ENCODE peak calls at places on chromosomes 12 and 14, in six cellular contexts. U, P, J, W, B and R are unnamed samples.

GRCh38 chr12:131745706-131746105 is 34.8 kb downstream of the SFSWAP start:
- DNase-seq in U (no peak), W (no peak), J (no peak), B (no peak), P (no peak), R (no peak)

GRCh38 chr12:27982951-27983350 is 10.4 kb upstream of the PTHLH start:
- DNase-seq in W (no peak), U (no peak), P (no peak), B (no peak), J (no peak), R (no peak)

GRCh38 chr12:52566847-52567291 is 6.8 kb downstream of the KRT74 start:
- DNase-seq in W (no peak), U (no peak), P (no peak), B (no peak), J (peak), R (no peak)

GRCh38 chr14:86766469-86766868 is 1226.5 kb downstream of the GALC start:
- DNase-seq in J (no peak), B (no peak), W (no peak), U (peak), P (no peak), R (no peak)

GRCh38 chr14:96693986-96694385 is 103.2 kb upstream of the VRK1 start:
- DNase-seq in P (no peak), W (no peak), B (no peak), U (peak), J (no peak), R (no peak)

GRCh38 chr12:132320767-132321211 is 8.6 kb downstream of the GALNT9 start:
- DNase-seq in W (no peak), P (no peak), U (no peak), B (no peak), J (no peak), R (no peak)

GRCh38 chr12:58541300-58541690 is 379.0 kb downstream of the LRIG3 start:
- DNase-seq in J (no peak), P (no peak), U (no peak), B (no peak), W (peak), R (no peak)

GRCh38 chr14:47557894-47558293 is 117.5 kb downstream of the MDGA2 start:
- DNase-seq in B (no peak), J (no peak), U (no peak), P (no peak), W (no peak), R (no peak)

GRCh38 chr12:115998789-115999478 is 278.6 kb downstream of the MED13L start:
- DNase-seq in J (no peak), B (no peak), P (no peak), U (no peak), W (peak), R (no peak)

GRCh38 chr14:32675433-32675832 is 263.2 kb upstream of the NPAS3 start:
- DNase-seq in U (no peak), J (no peak), B (no peak), P (no peak), W (no peak), R (no peak)

GRCh38 chr12:40033260-40033649 is 72.6 kb downstream of the SLC2A13 start:
- DNase-seq in J (no peak), U (no peak), B (no peak), W (no peak), P (no peak), R (no peak)

GRCh38 chr12:59036973-59037807 is 116.9 kb upstream of the LRIG3 start:
- DNase-seq in P (no peak), W (peak), B (no peak), J (no peak), U (no peak), R (no peak)

GRCh38 chr12:2287589-2287988 is 234.8 kb downstream of the CACNA1C start:
- DNase-seq in W (no peak), U (no peak), J (no peak), B (no peak), P (no peak), R (no peak)

GRCh38 chr14:65915125-65915524 is 502.6 kb downstream of the FUT8 start:
- DNase-seq in U (no peak), B (no peak), W (no peak), P (no peak), J (no peak), R (no peak)

GRCh38 chr12:57637364-57637763 is 4.4 kb upstream of the B4GALNT1 start:
- DNase-seq in J (no peak), W (no peak), B (no peak), U (no peak), P (no peak), R (no peak)

GRCh38 chr12:19997996-19998395 is 370.3 kb upstream of the PDE3A start:
- DNase-seq in J (no peak), B (no peak), W (peak), U (no peak), P (no peak), R (no peak)

GRCh38 chr12:13982010-13982409 is 608 bp upstream of the GRIN2B start:
- DNase-seq in U (no peak), J (no peak), B (no peak), P (peak), W (no peak), R (no peak)

GRCh38 chr14:60777856-60778578 is 43.5 kb downstream of the MNAT1 start:
- DNase-seq in W (peak), J (no peak), U (no peak), B (no peak), P (no peak), R (no peak)

GRCh38 chr14:96309907-96310330 is 53.2 kb downstream of the ATG2B start:
- DNase-seq in B (no peak), W (no peak), U (peak), J (no peak), P (peak), R (no peak)

GRCh38 chr12:123895477-123895876 is 77.2 kb downstream of the CCDC92 start:
- DNase-seq in U (peak), J (no peak), P (no peak), B (no peak), W (no peak), R (no peak)

GRCh38 chr12:46385439-46385838 is 12.9 kb upstream of the SLC38A2 start:
- DNase-seq in W (peak), B (no peak), P (no peak), J (no peak), U (peak), R (peak)

GRCh38 chr12:50527086-50527726 is 22.4 kb downstream of the DIP2B start:
- DNase-seq in P (no peak), W (no peak), B (no peak), U (peak), J (no peak), R (no peak)
- TF ChIP-seq MYC in P (no peak), W (no peak), B (no peak), U (no peak), J (no peak), R (no peak)

GRCh38 chr14:74954232-74954946 is 1.0 kb downstream of the PGF start:
- DNase-seq in W (peak), P (no peak), J (no peak), U (peak), B (no peak), R (no peak)
- H3K4me3 ChIP-seq in W (peak), P (no peak), J (no peak), U (peak), B (no peak), R (no peak)

GRCh38 chr14:55581011-55581806 is 1.2 kb downstream of the KTN1 start:
- DNase-seq in B (no peak), P (peak), W (peak), J (peak), U (peak), R (peak)
- TF ChIP-seq POLR2A in B (peak), P (no peak), W (no peak), J (no peak), U (no peak), R (no peak)

DNA sequence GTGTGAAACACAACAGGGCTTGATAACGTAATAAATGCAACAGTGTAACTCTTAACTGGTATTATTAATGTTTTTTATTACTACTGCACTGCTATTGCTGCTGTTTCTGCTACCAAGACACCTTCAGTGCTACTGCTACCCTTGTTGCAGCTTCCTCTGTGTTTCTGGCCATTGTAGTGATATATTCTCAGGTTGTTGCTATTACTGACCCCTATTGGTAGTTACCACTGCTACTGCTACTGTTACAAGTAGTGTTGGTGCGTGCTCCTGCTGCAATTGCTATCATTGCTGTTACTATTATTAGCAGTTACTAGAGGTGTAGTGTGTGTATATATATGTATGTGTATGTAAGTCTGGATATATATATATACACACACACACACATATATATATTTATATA is 87.2 kb upstream of the PTPRB start:
- DNase-seq in B (no peak), J (peak), U (no peak), P (no peak), W (peak), R (peak)
- TF ChIP-seq MYC in B (no peak), J (no peak), U (no peak), P (no peak), W (no peak), R (no peak)

GRCh38 chr12:121917950-121918678 is at the start of gene CFAP251:
- DNase-seq in U (no peak), J (no peak), B (peak), P (no peak), W (peak), R (no peak)

GRCh38 chr12:121921106-121921505 is 2.7 kb downstream of the CFAP251 start:
- DNase-seq in P (no peak), U (no peak), W (no peak), B (no peak), J (no peak), R (no peak)

GRCh38 chr12:121915841-121916321 is 2.5 kb upstream of the CFAP251 start:
- DNase-seq in U (no peak), P (no peak), W (no peak), J (no peak), B (no peak), R (no peak)

GRCh38 chr12:121916719-121917118 is 1.7 kb upstream of the CFAP251 start:
- DNase-seq in J (no peak), W (peak), U (no peak), B (no peak), P (no peak), R (no peak)

GRCh38 chr12:121918679-121919038 is 267 bp downstream of the CFAP251 start:
- DNase-seq in P (no peak), B (no peak), J (no peak), W (no peak), U (no peak), R (no peak)
- H3K4me3 ChIP-seq in P (no peak), B (peak), J (no peak), W (peak), U (no peak), R (no peak)

GRCh38 chr14:104773505-104774452 is 20.8 kb downstream of the SIVA1 start:
- DNase-seq in U (no peak), W (no peak), B (no peak), P (no peak), J (no peak), R (no peak)

GRCh38 chr14:104771374-104771773 is 18.4 kb downstream of the SIVA1 start:
- DNase-seq in J (no peak), W (no peak), P (no peak), B (no peak), U (no peak), R (no peak)

GRCh38 chr14:104772707-104773504 is 20.0 kb downstream of the SIVA1 start:
- DNase-seq in W (no peak), P (no peak), B (no peak), U (no peak), J (no peak), R (no peak)

GRCh38 chr14:104770851-104771272 is 17.9 kb downstream of the SIVA1 start:
- DNase-seq in J (no peak), U (no peak), B (no peak), P (no peak), W (no peak), R (peak)

DNA sequence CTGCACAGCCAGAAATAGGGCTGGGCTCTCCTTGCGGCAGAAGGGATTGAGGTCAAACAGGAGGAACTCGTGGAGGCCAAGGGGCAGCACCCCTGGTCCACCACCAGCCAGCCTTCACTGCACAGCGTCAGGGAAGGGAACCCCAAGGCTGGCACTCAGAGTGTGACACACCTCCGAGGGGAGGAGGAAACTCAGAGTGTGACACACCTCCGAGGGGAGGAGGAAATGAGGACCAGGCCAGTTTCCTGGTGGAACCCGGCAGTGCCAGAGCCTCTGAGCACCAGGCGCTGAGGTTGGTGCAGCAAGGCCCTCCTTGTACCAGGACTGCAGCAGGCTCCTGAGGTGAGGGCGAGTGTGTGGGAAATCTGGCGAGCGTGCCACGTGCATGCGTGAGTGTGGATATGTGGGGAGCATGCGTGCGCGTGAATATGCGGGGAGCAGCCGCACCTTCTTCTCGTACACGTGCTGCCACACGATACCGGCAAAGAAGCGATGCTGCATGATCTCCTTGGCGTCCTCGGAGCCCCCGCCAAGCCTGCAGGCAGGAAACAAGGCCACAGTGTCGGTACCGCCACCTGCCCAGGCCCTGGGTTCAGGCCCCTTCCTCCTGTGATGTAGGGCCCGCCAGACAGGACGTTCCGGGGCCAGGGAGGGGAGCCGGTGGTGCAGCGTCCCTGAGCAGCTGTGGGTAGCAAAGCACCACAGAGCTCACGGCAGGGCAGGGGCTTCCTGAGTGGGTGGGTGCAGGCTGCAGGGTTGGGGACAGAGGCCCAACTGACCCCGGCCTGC is 19.2 kb downstream of the SIVA1 start:
- DNase-seq in P (no peak), U (no peak), W (no peak), J (no peak), B (no peak), R (no peak)
- TF ChIP-seq POLR2A in P (no peak), U (no peak), W (no peak), J (no peak), B (no peak), R (no peak)

GRCh38 chr12:90027041-90027440 is 318.4 kb upstream of the ATP2B1 start:
- DNase-seq in P (no peak), U (no peak), B (no peak), J (no peak), W (no peak), R (no peak)

GRCh38 chr12:90023207-90023870 is 314.7 kb upstream of the ATP2B1 start:
- DNase-seq in W (no peak), U (no peak), J (no peak), B (no peak), P (no peak), R (no peak)

GRCh38 chr12:90021729-90022249 is 313.2 kb upstream of the ATP2B1 start:
- DNase-seq in B (no peak), U (no peak), W (no peak), J (no peak), P (no peak), R (no peak)

GRCh38 chr12:90026516-90026915 is 317.9 kb upstream of the ATP2B1 start:
- DNase-seq in U (no peak), J (no peak), B (no peak), W (no peak), P (no peak), R (no peak)

DNA sequence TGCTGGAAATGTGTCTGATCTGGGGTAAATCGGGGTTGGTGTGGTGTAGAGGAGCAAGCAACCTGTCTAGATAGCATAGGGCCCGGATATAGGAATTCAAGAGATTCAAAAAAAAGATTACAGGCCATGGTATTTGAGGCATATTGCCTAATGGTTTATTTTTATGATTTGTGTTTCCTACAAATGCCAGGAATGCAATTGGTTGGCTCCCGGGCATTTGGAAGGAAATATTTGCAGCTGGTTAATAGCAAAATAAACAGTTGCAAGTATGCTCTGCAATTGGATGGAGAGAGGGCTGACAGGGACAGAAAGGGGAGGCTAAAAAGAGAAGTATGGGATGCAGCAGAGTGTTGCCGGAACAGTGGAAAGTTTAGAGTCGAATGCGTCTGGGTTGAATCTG is 315.6 kb upstream of the ATP2B1 start:
- DNase-seq in P (peak), B (no peak), W (peak), U (no peak), J (no peak), R (no peak)
- TF ChIP-seq MYC in P (no peak), B (no peak), W (no peak), U (no peak), J (no peak), R (no peak)